ENCODE peak calls at places on chromosomes 12 and 14, in eight cellular contexts. T, X, J, D, O, M, V and A are unnamed samples.

GRCh38 chr14:49659526-49660455 is 24.7 kb upstream of the DNAAF2 start:
- DNase-seq in T (no peak), X (no peak), J (no peak), D (no peak), O (no peak), M (no peak), V (no peak), A (no peak)

GRCh38 chr12:5784626-5785130 is 160.4 kb downstream of the ANO2 start:
- DNase-seq in T (no peak), X (no peak), J (peak), D (no peak), O (no peak), M (no peak), V (no peak), A (no peak)

GRCh38 chr12:121626853-121627623 is 708 bp downstream of the ORAI1 start:
- DNase-seq in T (no peak), X (peak), J (peak), D (peak), O (peak), M (peak), V (peak), A (peak)

GRCh38 chr12:72077111-72077820 is 138.6 kb downstream of the TPH2 start:
- DNase-seq in T (no peak), X (no peak), J (peak), D (no peak), O (peak), M (no peak), V (no peak), A (no peak)

GRCh38 chr14:104085032-104085888 is at the start of gene ASPG:
- DNase-seq in T (no peak), X (no peak), J (peak), D (no peak), O (no peak), M (no peak), V (no peak), A (no peak)

GRCh38 chr12:69688021-69688420 is 11.1 kb downstream of the BEST3 start:
- DNase-seq in T (no peak), X (no peak), J (peak), D (no peak), O (peak), M (no peak), V (no peak), A (no peak)

GRCh38 chr14:75214558-75214957 is 38.1 kb upstream of the TMED10 start:
- DNase-seq in T (no peak), X (no peak), J (no peak), D (no peak), O (no peak), M (no peak), V (no peak), A (no peak)

GRCh38 chr14:95488376-95489162 is 27.9 kb downstream of the SYNE3 start:
- DNase-seq in T (no peak), X (no peak), J (no peak), D (peak), O (no peak), M (no peak), V (no peak), A (peak)

GRCh38 chr12:113477842-113478215 is 6.2 kb upstream of the LHX5 start:
- DNase-seq in T (no peak), X (no peak), J (no peak), D (no peak), O (no peak), M (no peak), V (no peak), A (no peak)

GRCh38 chr14:67532998-67533753 is at the start of gene PLEKHH1:
- DNase-seq in T (peak), X (peak), J (peak), D (peak), O (peak), M (peak), V (peak), A (peak)

GRCh38 chr12:80100566-80100965 is 1.2 kb downstream of the OTOGL start:
- DNase-seq in T (no peak), X (no peak), J (no peak), D (no peak), O (peak), M (no peak), V (no peak), A (no peak)

GRCh38 chr12:54975875-54976274 is 8.7 kb downstream of the TESPA1 start:
- DNase-seq in T (no peak), X (no peak), J (no peak), D (no peak), O (no peak), M (no peak), V (no peak), A (no peak)

GRCh38 chr12:38386238-38386985 is 69.8 kb downstream of the ALG10B start:
- DNase-seq in T (no peak), X (no peak), J (no peak), D (no peak), O (peak), M (no peak), V (no peak), A (no peak)

GRCh38 chr14:64074961-64075619 is 219.1 kb downstream of the ESR2 start:
- DNase-seq in T (no peak), X (no peak), J (no peak), D (no peak), O (peak), M (no peak), V (no peak), A (no peak)

GRCh38 chr12:12025799-12026386 is 44.8 kb upstream of the BCL2L14 start:
- DNase-seq in T (no peak), X (no peak), J (no peak), D (no peak), O (no peak), M (no peak), V (no peak), A (no peak)

GRCh38 chr14:60632257-60632656 is 17.0 kb downstream of the SIX1 start:
- DNase-seq in T (no peak), X (no peak), J (no peak), D (no peak), O (no peak), M (no peak), V (no peak), A (no peak)

GRCh38 chr14:61923348-61923747 is 161.1 kb downstream of the SNAPC1 start:
- DNase-seq in T (no peak), X (no peak), J (no peak), D (no peak), O (peak), M (no peak), V (no peak), A (no peak)

GRCh38 chr12:62006076-62006732 is 254.0 kb upstream of the USP15 start:
- DNase-seq in T (no peak), X (peak), J (no peak), D (no peak), O (peak), M (peak), V (peak), A (no peak)

GRCh38 chr12:62210422-62210821 is 49.8 kb upstream of the USP15 start:
- DNase-seq in T (no peak), X (peak), J (no peak), D (no peak), O (peak), M (peak), V (peak), A (no peak)

GRCh38 chr12:3177778-3178435 is 100.7 kb downstream of the TSPAN9 start:
- DNase-seq in T (no peak), X (no peak), J (no peak), D (no peak), O (no peak), M (no peak), V (no peak), A (no peak)

GRCh38 chr12:30896461-30896860 is 30.1 kb upstream of the TSPAN11 start:
- DNase-seq in T (no peak), X (no peak), J (peak), D (no peak), O (no peak), M (no peak), V (no peak), A (no peak)

GRCh38 chr12:99267038-99267437 is 380.5 kb upstream of the GARIN6 start:
- DNase-seq in T (no peak), X (no peak), J (no peak), D (no peak), O (no peak), M (no peak), V (no peak), A (no peak)

GRCh38 chr12:68630050-68630449 is 19.4 kb downstream of the RAP1B start:
- DNase-seq in T (no peak), X (no peak), J (no peak), D (no peak), O (no peak), M (no peak), V (no peak), A (no peak)

GRCh38 chr14:101732128-101732527 is 29.4 kb upstream of the PPP2R5C start:
- DNase-seq in T (no peak), X (no peak), J (peak), D (no peak), O (peak), M (no peak), V (no peak), A (no peak)

GRCh38 chr12:56084958-56085543 is 5.1 kb downstream of the ERBB3 start:
- DNase-seq in T (no peak), X (no peak), J (peak), D (no peak), O (no peak), M (peak), V (peak), A (peak)

GRCh38 chr14:53380508-53381225 is 227.5 kb upstream of the DDHD1 start:
- DNase-seq in T (no peak), X (no peak), J (no peak), D (no peak), O (no peak), M (no peak), V (no peak), A (no peak)